ENCODE peak calls at places on chromosomes 4 and X, in nine cellular contexts. C, P, N, R, A, J, G, W and X are unnamed samples.

GRCh38 chr4:110184124-110184790 is 14.2 kb downstream of the ELOVL6 start:
- DNase-seq in N (peak; percentile 61), A (no peak), C (peak; percentile 19), P (no peak), W (no peak), G (peak; percentile 31), R (no peak), J (no peak), X (no peak)

GRCh38 chr4:44448548-44449443 is at the start of gene KCTD8:
- DNase-seq in W (peak; percentile 95), R (peak; percentile 76), J (peak; percentile 85), G (peak; percentile 59), P (peak; percentile 94), N (peak; percentile 86), A (peak; percentile 39), C (peak; percentile 84), X (no peak)

GRCh38 chrX:113001836-113002235 is 161.2 kb upstream of the AMOT start:
- DNase-seq in P (no peak), G (no peak), R (no peak), J (no peak), N (no peak), C (peak; percentile 18), W (no peak), A (no peak), X (no peak)

GRCh38 chrX:129759576-129760061 is 20.1 kb upstream of the SASH3 start:
- DNase-seq in N (peak; percentile 91), P (no peak), G (peak; percentile 61), R (peak; percentile 39), A (peak; percentile 83), W (no peak), J (no peak), C (peak; percentile 67), X (peak; percentile 47)

GRCh38 chrX:75648803-75649588 is 126.2 kb upstream of the ZDHHC15 start:
- DNase-seq in W (no peak), C (no peak), G (no peak), R (no peak), P (no peak), N (no peak), A (no peak), J (no peak), X (no peak)

GRCh38 chrX:45758319-45758718 is 557.6 kb upstream of the DIPK2B start:
- DNase-seq in P (no peak), A (peak; percentile 93), J (no peak), N (peak; percentile 95), G (peak; percentile 83), W (no peak), R (no peak), C (peak; percentile 66), X (no peak)

GRCh38 chrX:145729635-145730034 is 88.0 kb upstream of the SLITRK2 start:
- DNase-seq in R (no peak), C (peak; percentile 0), N (peak; percentile 18), P (no peak), A (no peak), W (no peak), J (no peak), G (peak; percentile 11), X (no peak)

GRCh38 chrX:113392355-113392754 is 551.7 kb upstream of the AMOT start:
- DNase-seq in W (no peak), G (no peak), A (no peak), N (no peak), R (no peak), P (no peak), J (no peak), C (no peak), X (no peak)

GRCh38 chr4:10741221-10741620 is 56.7 kb upstream of the CLNK start:
- DNase-seq in W (no peak), P (no peak), N (no peak), C (peak; percentile 71), R (no peak), G (no peak), A (peak; percentile 17), J (no peak), X (no peak)

GRCh38 chr4:3519468-3520264 is 12.6 kb downstream of the LRPAP1 start:
- DNase-seq in P (no peak), W (peak; percentile 57), N (no peak), C (no peak), J (no peak), G (no peak), R (no peak), A (no peak), X (no peak)

GRCh38 chr4:139278956-139279722 is 886 bp downstream of the MGARP start:
- DNase-seq in A (peak; percentile 12), G (peak; percentile 42), P (peak; percentile 29), N (peak; percentile 13), W (no peak), C (no peak), R (no peak), J (no peak), X (no peak)

GRCh38 chr4:84378277-84378838 is 120.7 kb downstream of the NKX6-1 start:
- DNase-seq in C (no peak), R (no peak), A (no peak), G (no peak), N (no peak), W (no peak), J (no peak), P (no peak), X (no peak)

GRCh38 chr4:112735474-112735951 is 98.6 kb downstream of the LARP7 start:
- DNase-seq in J (no peak), A (no peak), P (no peak), W (no peak), N (no peak), G (peak; percentile 17), C (peak; percentile 20), R (no peak), X (no peak)

GRCh38 chr4:40303751-40304150 is 31.4 kb upstream of the CHRNA9 start:
- DNase-seq in N (no peak), W (no peak), R (no peak), C (no peak), J (no peak), G (no peak), A (no peak), P (no peak), X (no peak)
- H3K4me3 ChIP-seq in N (no peak overlapping the region), W (no peak overlapping the region), R (no peak overlapping the region), C (no peak overlapping the region), J (no peak overlapping the region), G (no peak overlapping the region), A (no peak overlapping the region), P (no peak overlapping the region), X (no peak overlapping the region)

DNA sequence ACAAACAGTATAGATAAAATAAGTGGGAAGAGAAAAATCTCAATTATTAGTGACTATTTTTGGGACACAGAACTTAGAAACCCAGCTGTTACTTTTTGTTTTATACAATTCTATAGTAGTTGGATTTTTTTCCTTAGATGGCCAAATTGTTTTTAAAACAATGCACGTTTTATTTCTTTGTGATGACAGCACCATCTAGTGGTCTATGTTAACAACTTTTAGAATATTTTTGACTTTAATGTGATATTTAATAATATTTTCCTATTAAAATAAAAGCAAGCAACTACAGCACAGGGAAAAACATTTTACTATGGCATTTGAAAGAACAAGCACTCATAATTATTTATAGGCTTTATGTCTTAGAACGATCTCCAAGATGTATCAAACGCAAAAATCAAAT is 5.6 kb upstream of the SMIM31 start:
- DNase-seq in C (peak; percentile 33), R (no peak), P (no peak), J (no peak), A (peak; percentile 19), N (peak; percentile 4), G (peak; percentile 36), W (no peak), X (no peak)
- TF ChIP-seq CTCF in C (no peak), R (peak; percentile 29), P (no peak), J (no peak), A (peak; percentile 45), N (peak; percentile 22), G (peak; percentile 11), W (no peak), X (no peak)

DNA sequence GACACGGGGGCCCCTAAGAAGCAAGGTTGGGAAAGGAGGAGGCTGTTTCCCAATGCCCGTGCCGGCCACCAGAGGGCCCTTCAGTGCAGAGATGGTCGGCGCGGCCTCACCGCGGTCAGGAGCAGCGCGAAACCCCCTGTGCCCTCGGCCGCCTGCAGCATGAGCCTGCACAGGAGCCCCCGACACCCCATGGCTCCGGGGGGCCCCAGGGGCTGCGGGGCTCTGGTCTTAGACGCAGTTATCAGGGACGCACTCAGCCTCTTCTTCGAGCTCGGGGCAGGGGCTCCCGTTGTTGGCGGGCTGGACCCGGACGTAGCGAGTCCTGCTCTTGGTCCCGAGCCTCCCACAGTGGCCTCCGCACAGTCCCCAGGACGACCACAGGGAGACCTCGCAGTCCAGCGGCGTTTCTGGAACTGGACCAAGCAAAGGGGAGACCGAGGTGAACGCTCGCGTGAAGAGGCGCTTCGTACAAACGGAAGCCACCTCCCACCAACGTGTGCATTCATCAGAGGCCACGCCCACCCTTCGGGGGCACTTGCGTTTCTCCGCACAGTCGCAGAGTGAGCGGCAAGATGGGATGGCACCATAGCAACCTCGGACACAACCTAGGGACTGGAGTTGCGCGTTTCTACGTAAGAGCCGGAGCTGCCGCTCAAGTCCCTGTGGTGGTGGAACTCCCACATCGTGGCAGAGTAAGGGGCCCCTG is 5.0 kb downstream of the SPON2 start:
- DNase-seq in R (peak; percentile 77), J (no peak), W (peak; percentile 92), N (peak; percentile 81), C (peak; percentile 83), G (peak; percentile 91), P (peak; percentile 82), A (peak; percentile 79), X (peak; percentile 21)
- H3K4me3 ChIP-seq in R (peak overlapping the region; percentile 58), J (peak overlapping the region; percentile 60), W (peak overlapping the region; percentile 66), N (peak overlapping the region; percentile 65), C (peak overlapping the region; percentile 74), G (peak overlapping the region; percentile 50), P (peak overlapping the region; percentile 47), A (peak overlapping the region; percentile 32), X (peak overlapping the region; percentile 70)

GRCh38 chr4:102608190-102608589 is 107.0 kb downstream of the NFKB1 start:
- DNase-seq in W (no peak), A (peak; percentile 54), N (peak; percentile 16), C (peak; percentile 57), P (no peak), G (peak; percentile 32), R (no peak), J (no peak), X (no peak)

GRCh38 chr4:102612824-102613366 is 111.7 kb downstream of the NFKB1 start:
- DNase-seq in C (peak; percentile 90), A (no peak), N (no peak), G (no peak), R (no peak), P (no peak), W (no peak), J (no peak), X (no peak)

GRCh38 chr4:102610476-102610875 is 109.3 kb downstream of the NFKB1 start:
- DNase-seq in W (no peak), C (no peak), R (no peak), N (no peak), G (no peak), J (no peak), P (no peak), A (no peak), X (no peak)

GRCh38 chr4:102612195-102612594 is 111.0 kb downstream of the NFKB1 start:
- DNase-seq in P (no peak), C (peak; percentile 80), J (no peak), N (no peak), A (no peak), G (no peak), R (no peak), W (no peak), X (no peak)

DNA sequence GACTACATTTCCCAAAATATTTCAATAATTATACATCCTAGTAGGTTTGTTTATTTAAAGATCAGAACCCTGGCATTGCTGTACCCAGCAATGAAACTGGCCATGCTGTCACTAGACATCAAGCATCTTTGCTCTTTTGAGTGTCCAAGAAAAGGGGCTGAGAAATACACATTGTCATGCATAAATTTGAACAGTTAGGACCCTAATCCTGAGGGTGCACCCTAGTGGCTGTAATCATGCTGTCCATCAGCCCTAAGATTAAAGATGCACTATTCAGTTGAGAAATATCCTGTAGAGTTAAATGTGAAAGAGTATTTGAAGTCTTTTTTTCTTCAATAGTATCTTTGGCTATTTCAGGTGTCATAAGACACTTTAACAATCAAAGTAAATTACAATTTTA is 108.8 kb downstream of the NFKB1 start:
- DNase-seq in W (no peak), C (no peak), P (no peak), A (peak; percentile 12), N (no peak), R (no peak), J (no peak), G (peak; percentile 24), X (no peak)
- TF ChIP-seq CTCF in W (no peak), C (peak; percentile 13), P (no peak), A (peak; percentile 41), N (peak; percentile 34), R (no peak), J (no peak), G (peak; percentile 14), X (peak; percentile 26)